ENCODE peak calls at places on chromosome 14, in nine cellular contexts. I is endothelial cell of umbilical vein; P is endodermal cell; G is CD4-positive, CD25-positive, alpha-beta regulatory T cell; X is right lobe of liver; T is upper lobe of left lung; Q is gastrocnemius medialis; S is ovary; V is breast epithelium. Z is an unnamed sample. For H3K4me1, the result is how much of the 10 kb centered on the place peaks cover.

GRCh38 chr14:94100847-94101246 is 9.7 kb upstream of the IFI27 start:
- DNase-seq in G (no peak), I (no peak), S (no peak), P (no peak), T (no peak), Q (peak), V (no peak), X (no peak), Z (no peak)

GRCh38 chr14:73784065-73784987 is 67.3 kb upstream of the PTGR2 start:
- DNase-seq in T (peak), I (no peak), X (peak), Q (no peak), S (no peak), V (no peak), P (no peak), G (no peak), Z (no peak)

GRCh38 chr14:54211562-54212308 is 185.1 kb upstream of the CDKN3 start:
- DNase-seq in I (peak), G (no peak), V (no peak), S (no peak), T (no peak), P (no peak), X (no peak), Q (no peak), Z (no peak)

GRCh38 chr14:61478971-61479473 is 157.6 kb downstream of the PRKCH start:
- DNase-seq in P (no peak), Q (no peak), V (no peak), X (no peak), G (no peak), S (no peak), T (peak), I (no peak), Z (no peak)

GRCh38 chr14:99213101-99213500 is 58.9 kb downstream of the BCL11B start:
- DNase-seq in G (no peak), P (no peak), Q (no peak), V (no peak), I (no peak), S (no peak), T (no peak), X (no peak), Z (no peak)

GRCh38 chr14:103091041-103091882 is 3.3 kb upstream of the EXOC3L4 start:
- DNase-seq in G (peak), P (peak), V (no peak), S (peak), Q (no peak), I (no peak), X (peak), T (peak), Z (peak)

GRCh38 chr14:27881646-27882045 is 884.9 kb upstream of the FOXG1 start:
- DNase-seq in P (no peak), V (no peak), T (no peak), I (no peak), G (no peak), S (no peak), Q (no peak), X (no peak), Z (no peak)

GRCh38 chr14:31083781-31084180 is 57.6 kb upstream of the STRN3 start:
- DNase-seq in X (no peak), I (no peak), G (no peak), S (no peak), V (no peak), P (no peak), Q (no peak), T (no peak), Z (no peak)

GRCh38 chr14:100679707-100680438 is 46.8 kb upstream of the DLK1 start:
- DNase-seq in G (no peak), S (peak), P (no peak), Q (peak), T (no peak), X (peak), V (no peak), I (no peak), Z (no peak)

GRCh38 chr14:61553730-61554641 is 141.3 kb upstream of the HIF1A start:
- DNase-seq in I (no peak), P (no peak), Q (no peak), G (no peak), X (peak), T (peak), S (no peak), V (no peak), Z (no peak)

GRCh38 chr14:35879654-35880249 is 53.6 kb downstream of the BRMS1L start:
- DNase-seq in I (peak), X (no peak), P (no peak), G (peak), T (no peak), S (no peak), Q (no peak), V (no peak), Z (no peak)

GRCh38 chr14:68616255-68616902 is 176.5 kb downstream of the ZFP36L1 start:
- DNase-seq in P (no peak), I (peak), Q (no peak), T (no peak), S (no peak), V (no peak), X (no peak), G (no peak), Z (no peak)

GRCh38 chr14:33972522-33973162 is 21.8 kb upstream of the EGLN3 start:
- DNase-seq in I (no peak), Q (no peak), S (no peak), T (no peak), V (no peak), P (peak), X (no peak), G (no peak), Z (no peak)

GRCh38 chr14:26966942-26967341 is 369.1 kb upstream of the NOVA1 start:
- DNase-seq in Q (peak), G (no peak), V (no peak), S (no peak), P (no peak), X (no peak), T (no peak), I (no peak), Z (no peak)

GRCh38 chr14:88385212-88386101 is at the start of gene SPATA7:
- DNase-seq in V (peak), P (peak), S (peak), G (peak), Q (peak), I (peak), T (peak), X (peak), Z (peak)

GRCh38 chr14:50299585-50299984 is 12.4 kb downstream of the L2HGDH start:
- DNase-seq in X (no peak), I (no peak), T (no peak), S (no peak), Q (no peak), V (no peak), G (no peak), P (peak), Z (no peak)

GRCh38 chr14:22178330-22178981 is 410.6 kb downstream of the DAD1 start:
- DNase-seq in P (no peak), G (no peak), Q (no peak), S (no peak), T (no peak), V (no peak), I (no peak), X (no peak), Z (no peak)

GRCh38 chr14:54106802-54107377 is 150.3 kb upstream of the BMP4 start:
- DNase-seq in I (no peak), V (no peak), Q (no peak), P (no peak), S (no peak), X (no peak), T (no peak), G (no peak), Z (no peak)

GRCh38 chr14:106845286-106846087 is 1319.1 kb downstream of the TMEM121 start:
- DNase-seq in I (no peak), G (peak), T (peak), X (peak), S (peak), P (no peak), Q (no peak), V (no peak), Z (peak)

GRCh38 chr14:102209224-102209966 is 69.7 kb downstream of the WDR20 start:
- DNase-seq in Q (peak), I (no peak), T (no peak), X (peak), V (no peak), G (no peak), S (no peak), P (peak), Z (peak)

GRCh38 chr14:93042968-93043940 is 72.5 kb downstream of the ITPK1 start:
- DNase-seq in S (no peak), I (peak), P (peak), T (peak), X (peak), V (peak), G (no peak), Q (peak), Z (peak)

GRCh38 chr14:29216316-29216715 is 449.7 kb downstream of the FOXG1 start:
- DNase-seq in S (no peak), I (no peak), V (no peak), G (no peak), Q (no peak), T (no peak), X (no peak), P (no peak), Z (no peak)

GRCh38 chr14:67187826-67188225 is 1.4 kb upstream of the GARIN2 start:
- DNase-seq in X (no peak), Q (no peak), V (no peak), G (no peak), P (no peak), I (no peak), S (no peak), T (peak), Z (no peak)

GRCh38 chr14:57533214-57533613 is 39.6 kb upstream of the CCDC198 start:
- DNase-seq in G (no peak), I (no peak), X (no peak), V (no peak), T (no peak), S (no peak), P (peak), Q (no peak), Z (no peak)

GRCh38 chr14:28867571-28867970 is 101.0 kb downstream of the FOXG1 start:
- DNase-seq in I (no peak), P (no peak), Q (no peak), T (no peak), V (no peak), G (no peak), S (no peak), X (no peak), Z (no peak)

GRCh38 chr14:68968051-68968450 is 11.1 kb downstream of the ACTN1 start:
- DNase-seq in T (no peak), S (no peak), I (no peak), V (no peak), G (peak), X (no peak), Q (no peak), P (peak), Z (no peak)

GRCh38 chr14:90058876-90059458 is 2.8 kb upstream of the KCNK13 start:
- DNase-seq in T (no peak), X (no peak), I (no peak), S (no peak), P (no peak), V (no peak), Q (no peak), G (no peak), Z (no peak)

GRCh38 chr14:97625512-97625911 is 828.3 kb downstream of the VRK1 start:
- DNase-seq in V (no peak), I (no peak), G (no peak), T (no peak), Q (no peak), X (no peak), S (no peak), P (no peak), Z (no peak)

GRCh38 chr14:49250517-49250916 is 335.7 kb downstream of the RPS29 start:
- DNase-seq in Q (no peak), T (no peak), G (no peak), P (no peak), X (no peak), S (no peak), I (no peak), V (no peak), Z (no peak)

GRCh38 chr14:36091096-36091495 is 85.4 kb downstream of the PTCSC3 start:
- DNase-seq in I (no peak), Q (no peak), X (no peak), P (no peak), V (no peak), S (no peak), G (no peak), T (peak), Z (no peak)

GRCh38 chr14:61586539-61587396 is 108.5 kb upstream of the HIF1A start:
- DNase-seq in V (no peak), G (no peak), P (peak), Q (no peak), S (no peak), I (no peak), X (no peak), T (no peak), Z (no peak)

GRCh38 chr14:95524706-95525512 is 8.5 kb upstream of the SYNE3 start:
- DNase-seq in G (no peak), V (no peak), Q (no peak), P (no peak), I (no peak), T (no peak), S (no peak), X (peak), Z (no peak)

GRCh38 chr14:95522556-95522955 is 6.1 kb upstream of the SYNE3 start:
- DNase-seq in I (no peak), S (no peak), Q (no peak), P (no peak), T (no peak), X (no peak), V (no peak), G (no peak), Z (no peak)

GRCh38 chr14:95522116-95522515 is 5.7 kb upstream of the SYNE3 start:
- DNase-seq in T (no peak), V (no peak), Q (no peak), X (no peak), G (no peak), P (no peak), I (no peak), S (no peak), Z (no peak)

GRCh38 chr14:95523818-95524448 is 7.5 kb upstream of the SYNE3 start:
- DNase-seq in S (no peak), T (peak), I (peak), X (peak), V (no peak), Q (no peak), P (peak), G (no peak), Z (no peak)

GRCh38 chr14:95523051-95523817 is 6.8 kb upstream of the SYNE3 start:
- DNase-seq in P (peak), T (no peak), Q (no peak), S (no peak), V (no peak), I (no peak), X (no peak), G (no peak), Z (no peak)
- H3K4me1 ChIP-seq in P (under half), T (half or more), Q (under half), S (under half), V (under half), I (half or more), X (half or more), G (half or more), Z (half or more)

GRCh38 chr14:77043177-77043983 is 14.9 kb upstream of the IRF2BPL start:
- DNase-seq in I (peak), Q (no peak), T (no peak), X (no peak), G (no peak), S (peak), P (peak), V (no peak), Z (no peak)
- H3K4me1 ChIP-seq in I (half or more), Q (half or more), T (half or more), X (half or more), G (half or more), S (under half), P (under half), V (under half), Z (half or more)

GRCh38 chr14:104800600-104801283 is at the start of gene ZBTB42:
- DNase-seq in X (peak), Q (peak), P (peak), G (peak), V (peak), I (peak), T (peak), S (peak), Z (peak)
- H3K4me1 ChIP-seq in X (under half), Q (under half), P (under half), G (under half), V (under half), I (under half), T (half or more), S (under half), Z (under half)

GRCh38 chr14:104977681-104978647 is at the start of gene AHNAK2:
- DNase-seq in V (peak), Q (peak), G (peak), X (peak), I (peak), S (peak), P (peak), T (peak), Z (peak)
- H3K4me1 ChIP-seq in V (under half), Q (under half), G (under half), X (under half), I (under half), S (under half), P (under half), T (half or more), Z (under half)

DNA sequence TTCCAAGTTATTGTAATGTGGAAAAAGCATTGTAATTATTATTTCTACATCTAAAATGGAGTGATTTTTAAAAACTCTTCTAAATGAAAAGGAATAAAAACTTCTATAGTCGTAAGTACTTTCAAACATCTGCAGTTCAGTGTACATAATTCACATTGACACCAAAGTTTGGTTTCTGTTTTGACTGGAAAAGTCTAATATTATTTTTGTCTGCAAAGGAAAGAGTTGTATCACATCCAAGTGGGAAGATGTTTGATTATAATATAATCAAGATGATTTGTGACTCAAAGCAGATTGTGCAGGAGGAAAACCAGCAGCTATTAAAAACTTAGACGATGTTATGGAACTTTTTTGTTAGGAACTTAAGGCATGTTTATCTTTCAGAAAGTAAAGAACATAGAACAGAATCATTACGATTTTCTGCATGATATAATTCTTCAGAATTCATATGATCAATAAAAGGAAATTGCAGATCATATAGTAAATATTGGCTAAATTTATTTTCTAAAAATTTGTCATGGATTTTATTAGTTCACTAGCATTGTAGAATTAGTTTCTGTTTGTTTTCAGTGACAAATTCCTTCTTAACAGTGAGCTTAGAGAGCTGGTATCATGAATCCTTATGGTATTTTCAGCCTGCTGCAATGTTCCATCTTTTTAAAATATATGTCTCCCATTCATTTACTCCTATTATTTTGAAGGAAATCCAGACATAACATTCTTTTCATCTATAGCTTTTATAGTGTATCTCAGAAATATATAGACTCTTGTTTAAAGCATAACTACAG is 145.8 kb downstream of the MIPOL1 start:
- DNase-seq in I (peak), X (no peak), V (no peak), T (no peak), Q (no peak), S (no peak), G (no peak), P (no peak), Z (no peak)
- H3K4me1 ChIP-seq in I (under half), X (under half), V (under half), T (under half), Q (under half), S (under half), G (under half), P (under half), Z (under half)

DNA sequence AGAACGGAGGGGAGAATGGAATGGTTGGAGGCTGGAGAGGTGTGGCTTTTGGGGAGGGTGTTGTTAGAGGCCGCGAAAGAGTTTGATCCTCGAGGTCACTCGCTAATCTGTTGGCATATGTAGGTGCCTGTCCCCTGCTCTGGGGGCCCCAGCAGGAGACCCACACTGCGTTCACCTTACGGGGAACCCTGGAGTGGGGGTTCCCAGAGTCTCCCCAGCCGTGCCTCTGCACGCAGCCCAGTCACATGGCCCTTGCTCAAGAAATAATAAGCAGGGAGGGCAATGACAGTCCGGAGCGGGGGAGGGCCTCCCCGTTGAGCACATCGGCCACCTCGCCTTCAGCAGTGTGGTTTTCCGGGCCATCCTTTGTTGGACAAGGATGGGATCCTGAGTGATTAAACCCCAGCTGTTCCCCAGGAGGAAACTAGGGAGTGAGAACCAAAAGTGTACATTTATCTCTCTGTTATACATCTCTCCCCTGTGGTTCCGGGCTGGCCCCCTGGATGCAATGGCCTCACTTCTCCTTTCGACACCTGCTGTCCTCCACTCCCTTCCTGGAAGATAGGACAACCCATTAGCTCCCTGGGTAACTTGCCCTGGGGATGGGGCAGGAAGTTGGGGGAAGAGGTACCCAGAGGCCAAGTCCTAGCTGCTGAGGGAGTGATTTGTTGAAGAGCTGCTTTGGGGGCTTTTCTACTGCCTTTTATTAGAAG is 1.3 kb downstream of the PLEKHG3 start:
- DNase-seq in I (no peak), S (no peak), T (peak), V (no peak), X (peak), G (no peak), Q (no peak), P (peak), Z (no peak)
- H3K4me1 ChIP-seq in I (under half), S (under half), T (half or more), V (under half), X (half or more), G (half or more), Q (under half), P (under half), Z (under half)

GRCh38 chr14:74978416-74978947 is 23.1 kb upstream of the PGF start:
- DNase-seq in S (no peak), T (no peak), P (no peak), V (no peak), X (no peak), I (no peak), Q (no peak), G (no peak), Z (no peak)

GRCh38 chr14:74979029-74979428 is 23.6 kb upstream of the PGF start:
- DNase-seq in I (no peak), P (no peak), V (no peak), Q (no peak), T (no peak), S (no peak), G (no peak), X (no peak), Z (no peak)

GRCh38 chr14:74977901-74978385 is 22.5 kb upstream of the PGF start:
- DNase-seq in S (no peak), X (no peak), V (no peak), P (no peak), G (no peak), I (no peak), Q (no peak), T (no peak), Z (no peak)

GRCh38 chr14:74976264-74977113 is 21.1 kb upstream of the PGF start:
- DNase-seq in P (no peak), T (no peak), S (no peak), G (no peak), Q (no peak), V (peak), X (no peak), I (no peak), Z (no peak)

DNA sequence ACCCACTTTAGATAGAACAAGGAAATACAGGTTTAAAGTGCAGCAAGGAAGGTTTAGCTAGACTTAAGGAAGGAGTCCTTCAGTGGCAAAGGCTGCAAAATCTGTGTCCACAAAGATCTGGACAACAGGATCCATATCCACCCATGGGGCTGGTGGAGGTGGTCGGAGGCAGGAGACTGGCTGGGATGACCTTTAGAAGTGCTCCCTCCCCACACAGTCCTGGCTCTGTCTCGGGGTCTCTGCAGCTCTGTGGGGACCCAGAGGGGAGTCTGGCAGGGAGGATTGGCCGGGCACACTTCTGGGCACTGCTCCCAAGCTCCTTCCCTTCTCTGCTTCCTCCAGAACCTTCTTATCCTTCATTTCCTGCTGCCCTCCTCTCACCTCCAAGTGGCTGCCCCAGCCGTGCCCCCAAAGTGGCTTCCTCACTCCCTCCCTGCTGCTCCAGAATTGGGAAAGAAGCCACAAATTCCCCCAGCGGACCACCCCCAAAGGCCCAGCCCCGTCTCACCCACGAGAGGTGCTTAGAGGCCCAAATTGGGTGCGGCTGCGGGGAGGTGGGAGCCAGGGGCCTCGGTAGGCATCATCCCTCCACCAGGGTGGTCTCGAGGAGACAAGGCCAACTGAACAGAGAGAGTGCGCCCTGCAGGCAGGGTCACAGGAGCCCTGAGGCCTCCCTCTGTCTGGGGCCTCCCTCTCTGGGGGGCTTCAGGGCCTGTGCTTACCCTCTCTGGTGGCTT is 21.9 kb upstream of the PGF start:
- DNase-seq in X (no peak), P (no peak), S (no peak), I (no peak), G (no peak), Q (no peak), V (peak), T (no peak), Z (no peak)
- H3K4me1 ChIP-seq in X (under half), P (under half), S (under half), I (half or more), G (under half), Q (half or more), V (under half), T (under half), Z (under half)